ENCODE peak calls at places on chromosomes 7 and 10, in nine cellular contexts. X is CD8-positive, alpha-beta T cell; I is hepatocyte; N is body of pancreas; E is adrenal gland; M is RWPE2; F is neuronal stem cell; Z is ovary; C is cardiac muscle cell. A is an unnamed sample.

GRCh38 chr7:66296-66695 is 126.1 kb upstream of the FAM20C start:
- DNase-seq in X (no peak), I (no peak), N (no peak), E (no peak), M (peak; percentile 14), F (no peak), Z (no peak), C (no peak), A (no peak)

GRCh38 chr7:101817031-101817929 is at the start of gene CUX1:
- DNase-seq in X (peak; percentile 26), I (peak; percentile 60), N (peak; percentile 48), E (no peak), M (no peak), F (no peak), Z (peak; percentile 28), C (peak; percentile 52), A (no peak)

GRCh38 chr10:71378341-71379117 is 18.2 kb upstream of the CDH23 start:
- DNase-seq in X (no peak), I (no peak), N (no peak), E (no peak), M (no peak), F (no peak), Z (no peak), C (no peak), A (no peak)

GRCh38 chr7:91264924-91265681 is 870 bp downstream of the FZD1 start:
- DNase-seq in X (no peak), I (peak; percentile 72), N (peak; percentile 55), E (peak; percentile 54), M (peak; percentile 67), F (no peak), Z (peak; percentile 54), C (peak; percentile 69), A (no peak)

GRCh38 chr7:15920953-15921352 is 234.5 kb upstream of the MEOX2 start:
- DNase-seq in X (no peak), I (no peak), N (no peak), E (no peak), M (no peak), F (no peak), Z (no peak), C (no peak), A (no peak)

GRCh38 chr10:102641880-102642552 is 2.3 kb upstream of the TRIM8 start:
- DNase-seq in X (peak; percentile 98), I (peak; percentile 99), N (peak; percentile 99), E (peak; percentile 99), M (peak; percentile 97), F (peak; percentile 92), Z (peak; percentile 99), C (peak; percentile 99), A (peak; percentile 90)

GRCh38 chr7:134942690-134943466 is 43.4 kb upstream of the AGBL3 start:
- DNase-seq in X (no peak), I (no peak), N (no peak), E (no peak), M (no peak), F (no peak), Z (no peak), C (no peak), A (no peak)

GRCh38 chr7:69245646-69246045 is 352.6 kb upstream of the AUTS2 start:
- DNase-seq in X (no peak), I (no peak), N (no peak), E (no peak), M (no peak), F (no peak), Z (no peak), C (no peak), A (no peak)

GRCh38 chr7:84040365-84040764 is 154.2 kb downstream of the SEMA3A start:
- DNase-seq in X (no peak), I (no peak), N (no peak), E (no peak), M (no peak), F (peak; percentile 86), Z (no peak), C (no peak), A (no peak)

GRCh38 chr10:79604294-79604693 is 6.4 kb upstream of the SFTPA1 start:
- DNase-seq in X (no peak), I (no peak), N (no peak), E (no peak), M (no peak), F (no peak), Z (no peak), C (no peak), A (no peak)

GRCh38 chr10:114404171-114405010 is at the start of gene AFAP1L2:
- DNase-seq in X (no peak), I (peak; percentile 69), N (peak; percentile 72), E (no peak), M (no peak), F (no peak), Z (peak; percentile 60), C (peak; percentile 64), A (no peak)

GRCh38 chr10:101536800-101537199 is 51.3 kb downstream of the POLL start:
- DNase-seq in X (no peak), I (no peak), N (no peak), E (no peak), M (no peak), F (no peak), Z (no peak), C (peak; percentile 47), A (no peak)

GRCh38 chr7:66929170-66929569 is 8.1 kb downstream of the TMEM248 start:
- DNase-seq in X (no peak), I (no peak), N (no peak), E (no peak), M (no peak), F (no peak), Z (no peak), C (no peak), A (no peak)

GRCh38 chr7:66930341-66930740 is 9.3 kb downstream of the TMEM248 start:
- DNase-seq in X (no peak), I (peak; percentile 13), N (no peak), E (no peak), M (no peak), F (peak; percentile 44), Z (no peak), C (peak; percentile 31), A (no peak)

GRCh38 chr7:66937940-66938339 is 16.9 kb downstream of the TMEM248 start:
- DNase-seq in X (no peak), I (no peak), N (no peak), E (no peak), M (no peak), F (no peak), Z (no peak), C (no peak), A (no peak)

GRCh38 chr7:66929935-66930334 is 8.9 kb downstream of the TMEM248 start:
- DNase-seq in X (no peak), I (no peak), N (no peak), E (no peak), M (no peak), F (no peak), Z (no peak), C (no peak), A (no peak)

GRCh38 chr7:66933469-66933868 is 12.4 kb downstream of the TMEM248 start:
- DNase-seq in X (no peak), I (no peak), N (no peak), E (no peak), M (no peak), F (no peak), Z (no peak), C (no peak), A (no peak)
- H3K4me1 ChIP-seq in X (peaks cover 37% of the 10 kb centered on the region), I (no peaks in the 10 kb centered on the region), N (peaks cover 15% of the 10 kb centered on the region), E (peaks cover 9% of the 10 kb centered on the region), M (no peaks in the 10 kb centered on the region), F (peaks cover 8% of the 10 kb centered on the region), Z (peaks cover 2% of the 10 kb centered on the region), C (peaks cover 5% of the 10 kb centered on the region), A (no peaks in the 10 kb centered on the region)

DNA sequence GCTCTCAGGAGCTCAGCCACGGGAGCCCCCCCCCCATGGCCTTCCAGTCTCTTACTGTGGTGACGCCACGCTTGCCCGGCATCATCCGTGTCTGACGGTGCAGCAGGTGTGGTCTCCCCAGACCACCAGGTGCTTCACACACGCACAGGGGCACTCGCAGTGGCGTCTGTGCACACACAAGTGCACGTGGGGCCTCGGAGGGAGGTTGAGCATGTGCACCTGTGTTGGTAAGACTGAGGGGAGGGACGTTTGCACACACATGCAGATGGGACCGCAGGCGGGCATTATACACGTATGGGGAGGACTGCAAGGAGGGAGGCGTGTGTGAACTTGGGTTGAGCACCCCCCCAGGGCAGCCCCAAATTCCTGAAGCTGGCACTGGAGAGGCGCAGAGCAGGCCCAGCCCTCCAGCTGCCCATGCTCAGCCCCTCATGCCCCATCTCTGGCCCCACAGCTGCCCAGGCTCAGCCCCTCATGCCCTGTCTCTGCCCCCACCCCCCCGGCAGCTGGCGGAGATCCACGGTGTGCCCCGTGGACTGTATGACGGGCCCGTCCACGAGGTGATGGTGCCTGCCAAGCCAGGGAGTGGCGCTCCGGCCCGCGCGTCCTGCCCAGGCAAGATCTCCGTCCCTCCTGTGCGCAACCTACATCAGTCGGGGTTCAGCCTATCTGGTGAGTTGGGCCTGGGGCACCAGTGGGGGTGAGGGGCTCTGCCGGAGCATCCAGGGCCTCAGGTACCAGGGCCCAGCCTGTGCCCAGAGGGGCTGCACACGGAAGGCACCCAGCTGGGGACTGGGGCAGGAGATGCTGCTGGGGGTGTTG is 16.7 kb downstream of the DPYSL4 start:
- DNase-seq in X (no peak), I (no peak), N (no peak), E (no peak), M (no peak), F (no peak), Z (no peak), C (no peak), A (no peak)
- H3K4me1 ChIP-seq in X (no peaks in the 10 kb centered on the region), I (no peaks in the 10 kb centered on the region), N (no peaks in the 10 kb centered on the region), E (no peaks in the 10 kb centered on the region), M (no peaks in the 10 kb centered on the region), F (no peaks in the 10 kb centered on the region), Z (no peaks in the 10 kb centered on the region), C (peaks cover 4% of the 10 kb centered on the region), A (no peaks in the 10 kb centered on the region)

GRCh38 chr7:122588621-122589020 is 110.3 kb downstream of the RNF133 start:
- DNase-seq in X (no peak), I (no peak), N (no peak), E (no peak), M (no peak), F (no peak), Z (no peak), C (no peak), A (no peak)

DNA sequence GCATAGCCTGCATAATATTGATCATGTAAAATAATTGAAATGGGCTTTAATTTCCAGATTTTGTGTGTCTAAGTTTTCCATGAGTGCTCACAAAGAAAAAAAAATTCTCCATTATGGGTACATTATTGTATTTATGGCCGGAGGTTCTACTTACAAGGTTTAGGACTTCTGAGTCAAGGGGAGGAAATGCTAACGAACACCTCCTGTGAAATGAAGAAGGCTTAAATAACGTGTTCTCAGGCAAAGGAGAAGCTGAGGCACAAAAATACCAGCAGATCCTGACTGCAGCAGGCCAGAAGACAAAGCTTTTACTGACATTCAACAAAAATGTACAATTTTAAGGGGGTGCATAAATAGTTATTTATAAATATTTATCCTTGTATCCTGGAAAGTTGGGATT is 114.1 kb downstream of the RNF133 start:
- DNase-seq in X (no peak), I (no peak), N (no peak), E (no peak), M (no peak), F (no peak), Z (no peak), C (no peak), A (no peak)
- H3K4me1 ChIP-seq in X (no peaks in the 10 kb centered on the region), I (no peaks in the 10 kb centered on the region), N (peaks cover 11% of the 10 kb centered on the region), E (no peaks in the 10 kb centered on the region), M (no peaks in the 10 kb centered on the region), F (no peaks in the 10 kb centered on the region), Z (no peaks in the 10 kb centered on the region), C (peaks cover 5% of the 10 kb centered on the region), A (no peaks in the 10 kb centered on the region)

DNA sequence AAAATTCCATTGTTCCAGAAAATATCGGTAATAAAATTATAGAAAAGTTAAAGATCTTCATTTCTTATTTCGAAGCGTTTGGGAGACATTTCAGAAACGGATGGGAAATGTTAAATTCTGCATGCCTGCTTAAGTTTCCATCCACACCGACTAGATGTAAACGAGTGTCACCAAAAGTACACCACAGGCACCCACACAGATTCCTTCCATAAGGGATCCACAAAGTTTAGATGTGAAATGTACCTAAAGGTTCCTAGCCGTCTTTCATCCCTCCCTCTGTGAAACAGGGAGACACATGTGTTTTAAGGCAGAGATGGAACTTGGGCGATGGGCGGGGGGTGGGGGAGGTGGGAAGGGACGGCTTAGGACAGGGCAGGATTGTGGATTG is 621 bp upstream of the CAV1 start:
- DNase-seq in X (no peak), I (no peak), N (no peak), E (no peak), M (no peak), F (no peak), Z (no peak), C (no peak), A (no peak)
- H3K4me1 ChIP-seq in X (peaks cover 21% of the 10 kb centered on the region), I (peaks cover 17% of the 10 kb centered on the region), N (peaks cover 19% of the 10 kb centered on the region), E (peaks cover 8% of the 10 kb centered on the region), M (peaks cover 50% of the 10 kb centered on the region), F (peaks cover 11% of the 10 kb centered on the region), Z (peaks cover 8% of the 10 kb centered on the region), C (no peaks in the 10 kb centered on the region), A (peaks cover 13% of the 10 kb centered on the region)

A was measured in GM12878.